ENCODE peak calls at places on chromosomes 7 and 10, in five cellular contexts. V is AG04449, D is HepG2, E is BJ, J is foreskin fibroblast. O is an unnamed sample.

GRCh38 chr7:35695628-35695888 is 623 bp upstream of the HERPUD2 start:
- DNase-seq in V (no peak), D (no peak), E (no peak), J (peak; percentile 16), O (peak; percentile 20)

GRCh38 chr7:16590424-16590823 is 55.1 kb downstream of the ANKMY2 start:
- DNase-seq in V (no peak), D (no peak), E (no peak), J (no peak), O (no peak)

GRCh38 chr10:117950408-117950807 is 96.3 kb downstream of the RAB11FIP2 start:
- DNase-seq in V (no peak), D (no peak), E (no peak), J (no peak), O (no peak)

GRCh38 chr10:124359336-124359832 is 59.3 kb downstream of the OAT start:
- DNase-seq in V (no peak), D (no peak), E (no peak), J (peak; percentile 37), O (peak; percentile 10)

GRCh38 chr7:52569151-52569550 is 466.3 kb upstream of the POM121L12 start:
- DNase-seq in V (no peak), D (no peak), E (no peak), J (no peak), O (no peak)

GRCh38 chr10:73827346-73828089 is 16.1 kb upstream of the NDST2 start:
- DNase-seq in V (no peak), D (no peak), E (no peak), J (peak; percentile 36), O (peak; percentile 37)

GRCh38 chr7:31049001-31049765 is 2.9 kb upstream of the ADCYAP1R1 start:
- DNase-seq in V (no peak), D (no peak), E (no peak), J (no peak), O (no peak)

GRCh38 chr7:123608991-123609882 is 7.6 kb downstream of the ASB15 start:
- DNase-seq in V (no peak), D (no peak), E (no peak), J (no peak), O (no peak)

GRCh38 chr10:12945709-12946359 is 55.7 kb downstream of the CCDC3 start:
- DNase-seq in V (no peak), D (no peak), E (no peak), J (no peak), O (no peak)

GRCh38 chr7:122886357-122887081 is at the start of gene CADPS2:
- DNase-seq in V (no peak), D (peak; percentile 86), E (no peak), J (peak; percentile 55), O (peak; percentile 77)

GRCh38 chr7:87110778-87111177 is 41.5 kb upstream of the DMTF1 start:
- DNase-seq in V (no peak), D (peak; percentile 36), E (no peak), J (peak; percentile 39), O (peak; percentile 58)

GRCh38 chr10:15169555-15170407 is 1.3 kb upstream of the NMT2 start:
- DNase-seq in V (no peak), D (peak; percentile 29), E (no peak), J (no peak), O (no peak)

GRCh38 chr7:129134356-129134972 is 10.0 kb upstream of the TSPAN33 start:
- DNase-seq in V (no peak), D (no peak), E (no peak), J (no peak), O (no peak)

GRCh38 chr7:109963741-109964140 is 1127.2 kb upstream of the LRRN3 start:
- DNase-seq in V (no peak), D (no peak), E (no peak), J (no peak), O (no peak)

GRCh38 chr7:128957613-128958012 is 19.9 kb downstream of the IRF5 start:
- DNase-seq in V (no peak), D (no peak), E (no peak), J (no peak), O (no peak)

GRCh38 chr7:22565315-22565811 is 65.4 kb upstream of the STEAP1B start:
- DNase-seq in V (no peak), D (no peak), E (no peak), J (peak; percentile 64), O (peak; percentile 81)

GRCh38 chr7:51141451-51141971 is 175.1 kb downstream of the COBL start:
- DNase-seq in V (no peak), D (no peak), E (no peak), J (peak; percentile 60), O (peak; percentile 55)

GRCh38 chr10:227014-227413 is 91.8 kb downstream of the ZMYND11 start:
- DNase-seq in V (peak; percentile 19), D (no peak), E (peak; percentile 31), J (peak; percentile 42), O (peak; percentile 74)

GRCh38 chr7:70952311-70952710 is 179.6 kb upstream of the GALNT17 start:
- DNase-seq in V (no peak), D (no peak), E (no peak), J (no peak), O (no peak)

GRCh38 chr10:48695636-48696534 is 11.2 kb downstream of the WDFY4 start:
- DNase-seq in V (no peak), D (no peak), E (no peak), J (no peak), O (no peak)

GRCh38 chr10:10520391-10521385 is 497.0 kb upstream of the CELF2 start:
- DNase-seq in V (no peak), D (no peak), E (no peak), J (peak; percentile 36), O (no peak)

GRCh38 chr7:94039368-94040065 is 35.4 kb upstream of the BET1 start:
- DNase-seq in V (no peak), D (no peak), E (no peak), J (no peak), O (no peak)

GRCh38 chr7:16318989-16319915 is 102.1 kb downstream of the CRPPA start:
- DNase-seq in V (no peak), D (no peak), E (no peak), J (peak; percentile 43), O (peak; percentile 65)

GRCh38 chr7:88429382-88429781 is 122.7 kb upstream of the STEAP4 start:
- DNase-seq in V (no peak), D (no peak), E (no peak), J (peak; percentile 5), O (peak; percentile 7)

GRCh38 chr10:35821339-35821911 is 179.3 kb upstream of the FZD8 start:
- DNase-seq in V (no peak), D (no peak), E (no peak), J (no peak), O (no peak)

GRCh38 chr7:50534690-50535290 is 30.4 kb downstream of the DDC start:
- DNase-seq in V (peak; percentile 96), D (peak; percentile 37), E (peak; percentile 92), J (peak; percentile 97), O (peak; percentile 100)

GRCh38 chr7:30837581-30837980 is 66.4 kb downstream of the MINDY4 start:
- DNase-seq in V (no peak), D (no peak), E (no peak), J (no peak), O (no peak)

GRCh38 chr10:124690971-124691370 is 53.2 kb downstream of the FAM53B start:
- DNase-seq in V (no peak), D (no peak), E (no peak), J (no peak), O (no peak)

GRCh38 chr7:48887500-48887899 is 36.8 kb upstream of the CDC14C start:
- DNase-seq in V (no peak), D (no peak), E (no peak), J (no peak), O (peak; percentile 53)

GRCh38 chr7:115096262-115096661 is 174.4 kb downstream of the MDFIC start:
- DNase-seq in V (no peak), D (no peak), E (no peak), J (peak; percentile 14), O (no peak)
- TF ChIP-seq CTCF in V (no peak), D (no peak), E (no peak), J (no peak), O (no peak)

GRCh38 chr10:120456626-120457430 is at the start of gene PLPP4:
- DNase-seq in V (no peak), D (no peak), E (no peak), J (no peak), O (no peak)
- H3K4me3 ChIP-seq in V (peak within 1 kb of the TSS; percentile 80), D (no peak within 1 kb of the TSS), E (peak within 1 kb of the TSS; percentile 53), J (peak within 1 kb of the TSS; percentile 56), O (no peak within 1 kb of the TSS)

GRCh38 chr7:139915864-139916716 is 87.0 kb downstream of the TBXAS1 start:
- DNase-seq in V (peak; percentile 85), D (no peak), E (peak; percentile 82), J (peak; percentile 96), O (peak; percentile 100)

GRCh38 chr7:139914306-139914747 is 85.3 kb downstream of the TBXAS1 start:
- DNase-seq in V (no peak), D (no peak), E (no peak), J (peak; percentile 61), O (peak; percentile 79)

GRCh38 chr7:139916717-139917395 is 87.8 kb downstream of the TBXAS1 start:
- DNase-seq in V (no peak), D (no peak), E (no peak), J (no peak), O (no peak)

GRCh38 chr7:139914861-139915300 is 85.8 kb downstream of the TBXAS1 start:
- DNase-seq in V (no peak), D (no peak), E (no peak), J (no peak), O (no peak)

DNA sequence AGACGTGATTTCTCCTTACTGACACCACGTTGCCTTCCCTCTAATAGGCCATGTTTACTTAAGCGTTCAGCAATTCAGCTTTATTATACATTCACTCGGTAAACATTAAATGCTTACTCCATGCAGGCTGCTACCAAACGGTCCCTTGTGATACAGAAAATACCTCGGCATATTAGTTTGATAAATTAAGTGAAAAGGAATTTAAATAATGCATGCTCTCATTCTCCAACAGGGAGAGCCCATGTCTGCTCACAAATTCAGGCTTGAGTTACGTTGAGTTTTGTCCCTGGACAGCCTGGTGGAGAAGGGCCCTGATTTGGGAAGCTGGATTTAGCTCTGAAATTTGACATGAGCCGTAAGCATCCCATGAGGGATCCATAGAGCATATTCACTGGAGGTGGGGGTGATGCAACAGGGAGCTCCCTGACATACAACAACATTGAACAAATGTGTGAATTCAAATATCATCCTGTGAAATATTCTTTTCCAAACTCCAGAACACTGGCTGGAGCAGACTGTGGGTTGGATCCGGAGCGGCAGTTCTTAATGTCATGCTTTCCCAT is 86.3 kb downstream of the TBXAS1 start:
- DNase-seq in V (no peak), D (no peak), E (no peak), J (peak; percentile 34), O (peak; percentile 53)
- TF ChIP-seq CTCF in V (no peak), D (no peak), E (no peak), J (no peak), O (no peak)

GRCh38 chr10:20085115-20085514 is 268.9 kb downstream of the PLXDC2 start:
- DNase-seq in V (no peak), D (no peak), E (no peak), J (no peak), O (no peak)
- H3K4me3 ChIP-seq in V (no peak overlapping the region), D (no peak overlapping the region), E (no peak overlapping the region), J (no peak overlapping the region), O (no peak overlapping the region)

GRCh38 chr7:106050002-106050742 is 61.9 kb downstream of the SYPL1 start:
- DNase-seq in V (no peak), D (peak; percentile 79), E (no peak), J (peak; percentile 80), O (peak; percentile 79)
- TF ChIP-seq CTCF in V (peak; percentile 45), D (peak; percentile 81), E (peak; percentile 57), J (peak; percentile 17), O (peak; percentile 26)

GRCh38 chr7:101575731-101576130 is 53.4 kb downstream of the MYL10 start:
- DNase-seq in V (no peak), D (no peak), E (peak; percentile 37), J (peak; percentile 19), O (peak; percentile 17)
- H3K4me3 ChIP-seq in V (no peak overlapping the region), D (no peak overlapping the region), E (no peak overlapping the region), J (no peak overlapping the region), O (no peak overlapping the region)

GRCh38 chr10:71970331-71970730 is 6.1 kb downstream of the CHST3 start:
- DNase-seq in V (no peak), D (no peak), E (no peak), J (peak; percentile 62), O (no peak)
- TF ChIP-seq CTCF in V (peak; percentile 24), D (peak; percentile 41), E (peak; percentile 47), J (no peak), O (peak; percentile 18)